ENCODE peak calls at places on chromosomes 12 and 14, in ten cellular contexts. U is glutamatergic neuron; R is uterus; D is GM13976; K is CD8-positive, alpha-beta T cell; P is astrocyte of the spinal cord; O is heart left ventricle; I is right lobe of liver; N is left ventricle myocardium inferior; V is A549. L is an unnamed sample.

GRCh38 chr12:70070494-70071007 is 172.7 kb upstream of the CNOT2 start:
- DNase-seq in R (no peak), V (no peak), N (no peak), U (no peak), K (no peak), O (no peak), P (peak), D (no peak), I (no peak), L (no peak)

GRCh38 chr12:11813422-11813813 is 163.9 kb downstream of the ETV6 start:
- DNase-seq in U (no peak), D (no peak), V (no peak), I (no peak), O (no peak), K (no peak), N (no peak), P (no peak), R (no peak), L (no peak)

GRCh38 chr12:48750769-48751356 is 34.4 kb upstream of the CCNT1 start:
- DNase-seq in P (no peak), R (no peak), I (no peak), O (no peak), D (no peak), U (no peak), K (no peak), V (no peak), N (no peak), L (no peak)

GRCh38 chr12:19234171-19234704 is 104.7 kb downstream of the PLEKHA5 start:
- DNase-seq in U (no peak), P (no peak), D (no peak), O (no peak), V (no peak), N (no peak), R (no peak), K (no peak), I (no peak), L (no peak)

GRCh38 chr14:22370084-22370847 is 218.8 kb downstream of the DAD1 start:
- DNase-seq in P (peak), O (peak), I (no peak), U (no peak), V (no peak), N (peak), K (no peak), R (no peak), D (no peak), L (no peak)

GRCh38 chr14:104382361-104383087 is 197.0 kb upstream of the C14orf180 start:
- DNase-seq in K (no peak), R (no peak), P (no peak), V (no peak), O (peak), D (peak), I (no peak), U (peak), N (peak), L (no peak)

GRCh38 chr12:124747426-124748161 is 116.1 kb downstream of the SCARB1 start:
- DNase-seq in N (no peak), U (no peak), K (no peak), I (no peak), O (no peak), R (peak), V (peak), D (no peak), P (peak), L (peak)

GRCh38 chr12:66765204-66765603 is 86.3 kb upstream of the GRIP1 start:
- DNase-seq in K (no peak), I (no peak), R (no peak), U (no peak), V (no peak), D (no peak), P (no peak), N (no peak), O (no peak), L (no peak)

GRCh38 chr14:105450864-105451720 is 23.5 kb upstream of the CRIP2 start:
- DNase-seq in K (no peak), P (no peak), R (no peak), V (peak), U (peak), N (no peak), O (no peak), I (no peak), D (no peak), L (no peak)

GRCh38 chr12:54588110-54588831 is at the start of gene PPP1R1A:
- DNase-seq in I (peak), D (no peak), U (peak), P (no peak), O (peak), R (no peak), V (no peak), N (peak), K (no peak), L (no peak)

GRCh38 chr12:47742253-47742825 is 16.3 kb downstream of the RAPGEF3 start:
- DNase-seq in R (peak), K (peak), I (peak), P (peak), U (peak), N (peak), O (no peak), V (peak), D (peak), L (peak)

GRCh38 chr14:102415671-102416070 is 52.9 kb downstream of the TECPR2 start:
- DNase-seq in P (no peak), U (no peak), I (no peak), V (no peak), K (no peak), O (no peak), N (no peak), R (no peak), D (no peak), L (no peak)

GRCh38 chr12:89960011-89960507 is 251.4 kb upstream of the ATP2B1 start:
- DNase-seq in R (no peak), P (no peak), D (peak), U (no peak), V (no peak), I (no peak), O (no peak), K (no peak), N (no peak), L (peak)

GRCh38 chr14:96916751-96917150 is 119.6 kb downstream of the VRK1 start:
- DNase-seq in N (no peak), V (no peak), O (no peak), K (no peak), U (no peak), D (no peak), P (no peak), I (no peak), R (no peak), L (no peak)

GRCh38 chr14:51566831-51567582 is 84.7 kb upstream of the FRMD6 start:
- DNase-seq in O (no peak), I (no peak), N (no peak), R (no peak), P (no peak), D (no peak), U (no peak), K (no peak), V (no peak), L (no peak)

GRCh38 chr12:26271889-26272492 is 76.6 kb downstream of the SSPN start:
- DNase-seq in D (peak), K (no peak), U (no peak), R (peak), I (peak), P (peak), O (peak), V (peak), N (peak), L (peak)

DNA sequence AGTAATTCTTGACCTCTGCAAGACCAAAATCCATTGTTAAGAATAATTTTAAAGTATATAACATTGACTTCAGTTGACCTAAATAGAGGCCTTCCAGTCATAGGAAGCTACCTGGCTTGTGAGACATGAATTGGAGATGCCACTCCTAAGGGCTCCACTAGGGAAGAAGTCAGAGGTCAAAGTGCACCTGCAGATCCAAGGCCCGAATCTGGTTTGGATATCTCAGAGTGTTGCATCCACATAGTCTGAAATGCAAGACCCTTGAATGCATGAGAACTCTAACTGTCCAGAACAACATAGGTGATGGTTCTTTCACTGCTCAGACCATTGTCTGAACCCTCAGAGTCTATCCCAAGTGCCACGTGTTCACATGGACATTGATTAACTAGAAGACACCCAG is 22.4 kb downstream of the RFX4 start:
- DNase-seq in D (no peak), I (no peak), R (no peak), K (no peak), V (no peak), P (no peak), N (no peak), U (no peak), O (no peak), L (no peak)
- TF ChIP-seq CTCF in D (no peak), I (no peak), R (no peak), K (no peak), V (no peak), P (no peak), N (no peak), U (no peak), O (no peak), L (no peak)

GRCh38 chr12:32134144-32134888 is 27.7 kb downstream of the BICD1 start:
- DNase-seq in U (no peak), V (no peak), D (peak), N (no peak), P (peak), R (no peak), O (no peak), K (peak), I (no peak), L (peak)
- TF ChIP-seq CTCF in U (peak), V (no peak), D (peak), N (no peak), P (peak), R (no peak), O (no peak), K (no peak), I (no peak), L (no peak)

DNA sequence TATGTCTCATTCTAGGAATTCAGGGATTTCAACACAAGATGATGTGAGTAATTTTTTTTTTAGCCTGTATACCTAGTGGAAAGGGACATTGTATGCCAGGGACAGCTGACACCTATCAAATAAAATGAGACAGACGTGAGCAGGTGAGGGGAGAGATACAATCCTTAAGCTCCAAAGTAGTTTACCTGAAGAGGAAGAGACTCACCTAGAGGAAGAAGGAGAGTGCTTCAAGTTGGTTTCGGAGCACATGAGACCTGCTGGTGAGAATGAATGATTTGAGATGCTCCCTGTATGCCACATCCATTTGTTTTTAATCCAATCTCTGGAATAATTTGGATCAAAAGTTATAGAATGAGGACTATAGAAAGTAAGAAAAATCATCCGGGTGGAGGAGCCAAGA is 915.4 kb upstream of the FBXO33 start:
- DNase-seq in R (no peak), O (no peak), U (no peak), I (no peak), P (no peak), V (no peak), D (peak), K (no peak), N (no peak), L (no peak)
- TF ChIP-seq CTCF in R (no peak), O (no peak), U (no peak), I (no peak), P (no peak), V (no peak), D (no peak), K (no peak), N (no peak), L (no peak)

GRCh38 chr14:54572316-54572715 is 5.4 kb downstream of the SAMD4A start:
- DNase-seq in P (no peak), N (no peak), D (no peak), U (no peak), V (peak), O (no peak), R (no peak), K (no peak), I (no peak), L (no peak)
- TF ChIP-seq CTCF in P (peak), N (peak), D (peak), U (peak), V (peak), O (peak), R (no peak), K (peak), I (peak), L (peak)

GRCh38 chr12:3314306-3314663 is 176.7 kb upstream of the PRMT8 start:
- DNase-seq in U (no peak), N (no peak), O (no peak), K (no peak), V (no peak), I (no peak), D (no peak), P (no peak), R (no peak), L (no peak)
- TF ChIP-seq CTCF in U (no peak), N (no peak), O (no peak), K (no peak), V (no peak), I (no peak), D (no peak), P (no peak), R (no peak), L (no peak)

GRCh38 chr14:65413739-65414045 is 1.2 kb downstream of the FUT8 start:
- DNase-seq in I (no peak), K (no peak), D (no peak), O (no peak), N (no peak), R (no peak), P (no peak), V (no peak), U (no peak), L (no peak)

GRCh38 chr14:65410640-65411039 is 1.9 kb upstream of the FUT8 start:
- DNase-seq in D (no peak), N (no peak), R (no peak), U (no peak), I (no peak), K (no peak), V (no peak), P (no peak), O (no peak), L (no peak)

GRCh38 chr14:65412881-65413738 is 580 bp downstream of the FUT8 start:
- DNase-seq in D (peak), V (peak), P (peak), I (no peak), U (peak), K (peak), R (peak), N (peak), O (no peak), L (no peak)

GRCh38 chr14:65411656-65412188 is 808 bp upstream of the FUT8 start:
- DNase-seq in U (peak), V (peak), D (peak), I (peak), R (peak), N (peak), O (peak), K (peak), P (peak), L (peak)

GRCh38 chr14:65412189-65412846 is at the start of gene FUT8:
- DNase-seq in K (peak), P (peak), I (peak), U (peak), O (peak), V (peak), N (peak), R (peak), D (peak), L (peak)
- TF ChIP-seq CTCF in K (peak), P (peak), I (peak), U (peak), O (peak), V (peak), N (peak), R (peak), D (peak), L (peak)

DNA sequence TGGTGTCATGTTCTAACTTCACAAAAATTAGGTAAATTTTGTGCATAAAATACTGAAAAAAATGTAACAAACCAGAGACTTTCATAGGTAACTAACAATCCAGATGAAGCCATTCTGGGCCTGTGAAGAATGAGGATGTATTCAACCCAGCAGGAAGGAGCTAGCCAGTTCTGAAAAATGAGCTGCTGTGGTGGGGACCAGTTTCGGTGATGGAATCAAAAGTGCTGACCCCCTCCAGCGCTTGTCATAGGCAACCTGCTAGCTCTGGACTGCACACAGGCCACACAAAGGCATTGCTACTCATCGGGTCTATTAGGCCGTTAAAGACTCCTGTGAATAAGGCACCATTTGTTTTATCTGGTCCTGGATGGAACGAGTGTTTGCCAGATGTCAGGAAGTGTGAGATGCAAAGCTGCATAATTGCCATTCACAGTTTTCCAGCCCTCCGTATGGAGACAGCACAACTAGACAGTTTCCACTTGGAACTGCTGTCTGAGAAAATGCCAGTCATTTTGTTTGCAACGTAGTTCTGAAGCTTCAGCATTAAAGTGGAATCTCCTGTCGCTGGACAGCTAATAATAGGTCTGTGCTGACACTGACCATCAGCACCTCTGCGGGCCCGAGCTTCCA is 3.3 kb upstream of the RIMBP2 start:
- DNase-seq in I (no peak), N (no peak), U (no peak), P (no peak), K (no peak), O (no peak), D (no peak), V (no peak), R (no peak), L (no peak)
- TF ChIP-seq CTCF in I (no peak), N (no peak), U (no peak), P (no peak), K (no peak), O (no peak), D (no peak), V (no peak), R (no peak), L (no peak)

GRCh38 chr14:36177489-36177888 is 967 bp upstream of the PTCSC3 start:
- DNase-seq in O (no peak), I (no peak), K (no peak), U (no peak), D (no peak), R (no peak), N (no peak), V (no peak), P (no peak), L (no peak)
- TF ChIP-seq CTCF in O (no peak), I (no peak), K (no peak), U (no peak), D (no peak), R (no peak), N (no peak), V (no peak), P (no peak), L (no peak)

GRCh38 chr12:28239918-28240317 is 49.7 kb downstream of the CCDC91 start:
- DNase-seq in O (no peak), P (no peak), R (no peak), N (no peak), V (no peak), U (no peak), D (no peak), I (no peak), K (no peak), L (no peak)

GRCh38 chr12:28235017-28235416 is 44.8 kb downstream of the CCDC91 start:
- DNase-seq in V (no peak), N (no peak), U (no peak), R (no peak), O (no peak), D (no peak), I (no peak), P (no peak), K (no peak), L (no peak)

GRCh38 chr12:28235985-28236384 is 45.7 kb downstream of the CCDC91 start:
- DNase-seq in V (no peak), D (no peak), I (no peak), N (no peak), K (no peak), O (no peak), P (no peak), R (no peak), U (no peak), L (no peak)

GRCh38 chr12:28240853-28241252 is 50.6 kb downstream of the CCDC91 start:
- DNase-seq in P (no peak), K (no peak), I (no peak), R (no peak), N (no peak), O (no peak), U (no peak), V (no peak), D (no peak), L (no peak)

GRCh38 chr12:28237423-28237822 is 47.2 kb downstream of the CCDC91 start:
- DNase-seq in I (no peak), V (peak), U (peak), D (no peak), N (no peak), O (no peak), K (no peak), P (no peak), R (no peak), L (no peak)
- TF ChIP-seq CTCF in I (peak), V (no peak), U (no peak), D (no peak), N (no peak), O (no peak), K (no peak), P (peak), R (no peak), L (no peak)

L was measured in GM13977.